ENCODE peak calls at places on chromosomes 7 and 10, in four cellular contexts. One of them, this sample, is unnamed.

GRCh38 chr7:87628780-87629569 is 777 bp downstream of the RUNDC3B start:
- DNase-seq in fibroblast of lung: peak; percentile 15
- DNase-seq in GM23338: peak; percentile 68
- DNase-seq in PC-9: peak; percentile 41
- DNase-seq in this sample: no peak

GRCh38 chr10:116715839-116716377 is 26.5 kb downstream of the HSPA12A start:
- DNase-seq in fibroblast of lung: no peak
- DNase-seq in GM23338: no peak
- DNase-seq in PC-9: no peak
- DNase-seq in this sample: no peak

GRCh38 chr7:89312561-89312960 is 517.0 kb upstream of the TEX47 start:
- DNase-seq in fibroblast of lung: no peak
- DNase-seq in GM23338: no peak
- DNase-seq in PC-9: peak; percentile 3
- DNase-seq in this sample: no peak

GRCh38 chr7:134755422-134756022 is 23.9 kb upstream of the CALD1 start:
- DNase-seq in fibroblast of lung: peak; percentile 35
- DNase-seq in GM23338: no peak
- DNase-seq in PC-9: no peak
- DNase-seq in this sample: no peak

GRCh38 chr10:27022048-27022447 is 78.2 kb downstream of the ANKRD26 start:
- DNase-seq in fibroblast of lung: no peak
- DNase-seq in GM23338: peak; percentile 26
- DNase-seq in PC-9: no peak
- DNase-seq in this sample: no peak

GRCh38 chr7:150631866-150632864 is at the start of gene GIMAP6:
- DNase-seq in fibroblast of lung: no peak
- DNase-seq in GM23338: no peak
- DNase-seq in PC-9: no peak
- DNase-seq in this sample: peak; percentile 51

GRCh38 chr7:77944183-77945182 is 145.9 kb downstream of the PHTF2 start:
- DNase-seq in fibroblast of lung: no peak
- DNase-seq in GM23338: no peak
- DNase-seq in PC-9: no peak
- DNase-seq in this sample: no peak

GRCh38 chr7:117493460-117493859 is 13.6 kb downstream of the CFTR start:
- DNase-seq in fibroblast of lung: no peak
- DNase-seq in GM23338: no peak
- DNase-seq in PC-9: no peak
- DNase-seq in this sample: no peak

GRCh38 chr7:17988136-17988535 is 39.5 kb downstream of the PRPS1L1 start:
- DNase-seq in fibroblast of lung: no peak
- DNase-seq in GM23338: no peak
- DNase-seq in PC-9: no peak
- DNase-seq in this sample: no peak

GRCh38 chr7:34928052-34928451 is 109.2 kb downstream of the DPY19L1 start:
- DNase-seq in fibroblast of lung: peak; percentile 14
- DNase-seq in GM23338: peak; percentile 93
- DNase-seq in PC-9: peak; percentile 29
- DNase-seq in this sample: no peak

GRCh38 chr7:33686001-33686591 is 219.2 kb upstream of the BMPER start:
- DNase-seq in fibroblast of lung: no peak
- DNase-seq in GM23338: peak; percentile 62
- DNase-seq in PC-9: no peak
- DNase-seq in this sample: no peak

GRCh38 chr10:86232646-86233045 is 133.9 kb downstream of the GRID1 start:
- DNase-seq in fibroblast of lung: peak; percentile 3
- DNase-seq in GM23338: peak; percentile 35
- DNase-seq in PC-9: no peak
- DNase-seq in this sample: no peak

GRCh38 chr7:155043756-155044155 is 26.4 kb upstream of the HTR5A start:
- DNase-seq in fibroblast of lung: no peak
- DNase-seq in GM23338: peak; percentile 35
- DNase-seq in PC-9: no peak
- DNase-seq in this sample: no peak

GRCh38 chr10:123595661-123596060 is 70.5 kb upstream of the GPR26 start:
- DNase-seq in fibroblast of lung: no peak
- DNase-seq in GM23338: no peak
- DNase-seq in PC-9: no peak
- DNase-seq in this sample: no peak

GRCh38 chr7:38105874-38106483 is 72.1 kb upstream of the STARD3NL start:
- DNase-seq in fibroblast of lung: peak; percentile 45
- DNase-seq in GM23338: peak; percentile 74
- DNase-seq in PC-9: no peak
- DNase-seq in this sample: no peak

GRCh38 chr10:75094465-75094864 is 17.0 kb upstream of the SAMD8 start:
- DNase-seq in fibroblast of lung: no peak
- DNase-seq in GM23338: no peak
- DNase-seq in PC-9: no peak
- DNase-seq in this sample: no peak

GRCh38 chr10:60314306-60314940 is 75.3 kb downstream of the ANK3 start:
- DNase-seq in fibroblast of lung: peak; percentile 81
- DNase-seq in GM23338: no peak
- DNase-seq in PC-9: no peak
- DNase-seq in this sample: no peak

GRCh38 chr10:23001901-23002516 is 74.2 kb downstream of the ARMC3 start:
- DNase-seq in fibroblast of lung: no peak
- DNase-seq in GM23338: peak; percentile 74
- DNase-seq in PC-9: no peak
- DNase-seq in this sample: no peak

GRCh38 chr10:46301056-46301645 is 14.4 kb downstream of the ANTXRL start:
- DNase-seq in fibroblast of lung: no peak
- DNase-seq in GM23338: no peak
- DNase-seq in PC-9: no peak
- DNase-seq in this sample: no peak

GRCh38 chr10:102918817-102919236 is 733 bp downstream of the CNNM2 start:
- DNase-seq in fibroblast of lung: no peak
- DNase-seq in GM23338: peak; percentile 45
- DNase-seq in PC-9: no peak
- DNase-seq in this sample: no peak

GRCh38 chr7:2494191-2495130 is 18.3 kb upstream of the GRIFIN start:
- DNase-seq in fibroblast of lung: no peak
- DNase-seq in GM23338: no peak
- DNase-seq in PC-9: no peak
- DNase-seq in this sample: no peak

GRCh38 chr7:35802649-35803048 is 1.8 kb downstream of the SEPTIN7 start:
- DNase-seq in fibroblast of lung: peak; percentile 23
- DNase-seq in GM23338: no peak
- DNase-seq in PC-9: no peak
- DNase-seq in this sample: no peak

GRCh38 chr10:119675483-119676170 is 24.4 kb downstream of the BAG3 start:
- DNase-seq in fibroblast of lung: no peak
- DNase-seq in GM23338: no peak
- DNase-seq in PC-9: no peak
- DNase-seq in this sample: no peak

GRCh38 chr10:101214446-101215396 is 14.5 kb downstream of the LBX1 start:
- DNase-seq in fibroblast of lung: peak; percentile 27
- DNase-seq in GM23338: peak; percentile 96
- DNase-seq in PC-9: peak; percentile 49
- DNase-seq in this sample: no peak

GRCh38 chr7:122132341-122132740 is 11.7 kb downstream of the AASS start:
- DNase-seq in fibroblast of lung: peak; percentile 82
- DNase-seq in GM23338: no peak
- DNase-seq in PC-9: no peak
- DNase-seq in this sample: no peak

GRCh38 chr10:111081595-111081994 is 4.8 kb downstream of the ADRA2A start:
- DNase-seq in fibroblast of lung: no peak
- DNase-seq in GM23338: no peak
- DNase-seq in PC-9: no peak
- DNase-seq in this sample: no peak

GRCh38 chr7:92904292-92905131 is 68.1 kb upstream of the CDK6 start:
- DNase-seq in fibroblast of lung: peak; percentile 99
- DNase-seq in GM23338: peak; percentile 36
- DNase-seq in PC-9: peak; percentile 88
- DNase-seq in this sample: peak; percentile 84

GRCh38 chr10:88850712-88851111 is 932 bp downstream of the ANKRD22 start:
- DNase-seq in fibroblast of lung: no peak
- DNase-seq in GM23338: no peak
- DNase-seq in PC-9: no peak
- DNase-seq in this sample: no peak

GRCh38 chr7:155565596-155565995 is 19.2 kb upstream of the CNPY1 start:
- DNase-seq in fibroblast of lung: no peak
- DNase-seq in GM23338: no peak
- DNase-seq in PC-9: no peak
- DNase-seq in this sample: no peak

GRCh38 chr10:68492118-68492517 is 20.3 kb upstream of the DNA2 start:
- DNase-seq in fibroblast of lung: no peak
- DNase-seq in GM23338: no peak
- DNase-seq in PC-9: no peak
- DNase-seq in this sample: no peak

GRCh38 chr7:525740-526139 is 6.1 kb upstream of the PDGFA start:
- DNase-seq in fibroblast of lung: peak; percentile 45
- DNase-seq in GM23338: no peak
- DNase-seq in PC-9: peak; percentile 33
- DNase-seq in this sample: no peak

GRCh38 chr10:23514321-23514720 is 75.4 kb downstream of the OTUD1 start:
- DNase-seq in fibroblast of lung: no peak
- DNase-seq in GM23338: no peak
- DNase-seq in PC-9: peak; percentile 13
- DNase-seq in this sample: no peak

GRCh38 chr7:7201583-7202374 is 19.4 kb downstream of the C1GALT1 start:
- DNase-seq in fibroblast of lung: no peak
- DNase-seq in GM23338: peak; percentile 84
- DNase-seq in PC-9: peak; percentile 88
- DNase-seq in this sample: peak; percentile 48

GRCh38 chr10:126663880-126664279 is 6.6 kb downstream of the C10orf90 start:
- DNase-seq in fibroblast of lung: peak; percentile 94
- DNase-seq in GM23338: no peak
- DNase-seq in PC-9: no peak
- DNase-seq in this sample: no peak

GRCh38 chr10:120946497-120946896 is 95.3 kb downstream of the WDR11 start:
- DNase-seq in fibroblast of lung: no peak
- DNase-seq in GM23338: no peak
- DNase-seq in PC-9: no peak
- DNase-seq in this sample: no peak

GRCh38 chr10:120948889-120949382 is 97.8 kb downstream of the WDR11 start:
- DNase-seq in fibroblast of lung: peak; percentile 61
- DNase-seq in GM23338: peak; percentile 86
- DNase-seq in PC-9: no peak
- DNase-seq in this sample: no peak

GRCh38 chr10:120950103-120950561 is 99.0 kb downstream of the WDR11 start:
- DNase-seq in fibroblast of lung: peak; percentile 39
- DNase-seq in GM23338: peak; percentile 64
- DNase-seq in PC-9: no peak
- DNase-seq in this sample: no peak

GRCh38 chr10:120951288-120951687 is 100.1 kb downstream of the WDR11 start:
- DNase-seq in fibroblast of lung: no peak
- DNase-seq in GM23338: peak; percentile 14
- DNase-seq in PC-9: no peak
- DNase-seq in this sample: no peak

DNA sequence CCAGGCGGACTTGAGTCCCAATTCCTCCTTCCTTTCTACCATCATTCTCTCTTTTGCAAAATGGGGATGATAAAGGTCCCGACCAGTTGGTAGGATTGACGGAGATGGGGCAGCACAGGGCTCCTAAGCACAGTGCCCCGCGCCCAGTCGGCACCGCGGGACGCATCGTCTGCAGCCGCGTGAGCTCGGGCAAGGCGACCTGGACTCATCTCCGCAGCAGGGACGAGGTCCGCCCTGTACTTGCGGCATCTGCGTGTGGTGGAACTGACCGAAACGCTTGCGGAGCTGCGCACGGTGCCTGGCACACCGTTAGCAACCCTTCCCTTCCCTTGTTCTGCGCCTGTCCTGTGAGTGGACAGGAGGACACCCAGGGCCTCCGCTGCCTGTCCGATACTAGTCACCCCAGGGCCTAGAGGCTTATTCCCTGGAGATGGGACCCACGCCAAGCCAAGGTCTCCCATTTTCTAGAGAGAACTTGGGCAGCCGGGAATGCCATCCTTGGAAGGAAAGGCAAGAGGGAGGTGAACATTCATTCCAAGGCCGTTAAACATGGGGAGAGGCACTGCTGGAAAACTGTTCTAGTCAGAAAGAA is 98.4 kb downstream of the WDR11 start:
- DNase-seq in fibroblast of lung: peak; percentile 2
- DNase-seq in GM23338: peak; percentile 48
- DNase-seq in PC-9: no peak
- DNase-seq in this sample: no peak
- TF ChIP-seq EZH2 in fibroblast of lung: no peak
- TF ChIP-seq EZH2 in GM23338: no peak
- TF ChIP-seq EZH2 in PC-9: no peak
- TF ChIP-seq EZH2 in this sample: no peak

GRCh38 chr10:114404171-114405010 is at the start of gene AFAP1L2:
- DNase-seq in fibroblast of lung: peak; percentile 32
- DNase-seq in GM23338: peak; percentile 62
- DNase-seq in PC-9: peak; percentile 43
- DNase-seq in this sample: no peak
- TF ChIP-seq EZH2 in fibroblast of lung: no peak
- TF ChIP-seq EZH2 in GM23338: no peak
- TF ChIP-seq EZH2 in PC-9: no peak
- TF ChIP-seq EZH2 in this sample: no peak

GRCh38 chr7:158569858-158570239 is 17.8 kb downstream of the PTPRN2 start:
- DNase-seq in fibroblast of lung: no peak
- DNase-seq in GM23338: peak; percentile 76
- DNase-seq in PC-9: no peak
- DNase-seq in this sample: no peak
- TF ChIP-seq EZH2 in fibroblast of lung: no peak
- TF ChIP-seq EZH2 in GM23338: no peak
- TF ChIP-seq EZH2 in PC-9: no peak
- TF ChIP-seq EZH2 in this sample: no peak

DNA sequence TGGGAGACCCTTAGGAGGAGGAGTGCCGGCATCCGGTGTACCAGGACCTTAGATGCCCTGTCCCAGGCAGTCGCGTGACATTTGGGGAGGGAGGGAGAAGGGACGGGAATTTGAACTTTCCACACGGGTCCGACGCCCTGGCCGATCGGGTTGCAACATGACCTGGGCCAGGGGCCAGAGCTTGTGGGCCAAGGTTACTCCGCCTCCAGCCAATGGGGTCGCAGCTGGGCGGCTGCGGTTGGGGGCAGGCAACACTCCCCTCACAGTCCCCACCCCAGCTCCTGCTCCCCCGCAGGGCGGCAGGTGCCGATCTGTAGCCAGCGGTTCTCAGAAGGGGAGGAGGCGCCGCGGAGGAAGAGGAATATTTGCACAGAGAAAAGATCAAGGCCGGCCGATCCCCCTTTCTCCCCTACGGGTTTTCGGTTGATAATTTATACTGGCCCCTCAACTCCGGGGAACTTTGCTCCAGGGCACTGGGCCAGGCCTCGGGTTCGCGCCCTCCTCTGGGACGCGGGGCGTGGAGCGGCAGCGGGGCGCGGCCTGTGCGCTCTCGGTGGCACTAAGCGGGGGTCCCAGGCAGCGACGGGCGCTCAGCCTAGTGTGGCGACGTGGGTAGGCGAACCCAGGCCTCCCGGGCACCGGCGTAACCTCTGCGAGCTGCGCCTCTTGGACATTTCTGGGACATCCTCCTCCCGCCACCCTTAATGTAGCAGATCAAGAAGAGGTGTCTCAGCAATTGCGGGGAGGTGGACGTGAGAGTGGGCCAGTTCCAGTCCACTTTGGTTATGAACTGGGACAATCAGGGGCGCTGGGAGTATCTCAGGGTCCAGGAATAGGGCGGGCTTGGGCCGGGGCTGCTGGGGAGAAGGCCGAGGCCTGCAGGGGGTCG is 1.2 kb downstream of the MLXIPL start:
- DNase-seq in fibroblast of lung: no peak
- DNase-seq in GM23338: peak; percentile 96
- DNase-seq in PC-9: no peak
- DNase-seq in this sample: no peak
- TF ChIP-seq EZH2 in fibroblast of lung: peak; percentile 98
- TF ChIP-seq EZH2 in GM23338: no peak
- TF ChIP-seq EZH2 in PC-9: no peak
- TF ChIP-seq EZH2 in this sample: no peak

GRCh38 chr7:104328970-104329825 is 795 bp downstream of the LHFPL3 start:
- DNase-seq in fibroblast of lung: no peak
- DNase-seq in GM23338: peak; percentile 64
- DNase-seq in PC-9: no peak
- DNase-seq in this sample: no peak
- TF ChIP-seq EZH2 in fibroblast of lung: peak; percentile 32
- TF ChIP-seq EZH2 in GM23338: no peak
- TF ChIP-seq EZH2 in PC-9: no peak
- TF ChIP-seq EZH2 in this sample: no peak